ENCODE peak calls at places on chromosomes 6 and 20, in eight cellular contexts. One of them, this sample, is unnamed.

GRCh38 chr20:43009497-43009896 is 180.2 kb downstream of the PTPRT start:
- DNase-seq in body of pancreas: no peak
- DNase-seq in neuronal stem cell: no peak
- DNase-seq in fibroblast of villous mesenchyme: no peak
- DNase-seq in CD4-positive, alpha-beta memory T cell: no peak
- DNase-seq in Peyer's patch: no peak
- DNase-seq in heart right ventricle: no peak
- DNase-seq in SK-N-SH: no peak
- DNase-seq in this sample: no peak

GRCh38 chr6:1641391-1641790 is 31.7 kb downstream of the FOXC1 start:
- DNase-seq in fibroblast of villous mesenchyme: no peak
- DNase-seq in CD4-positive, alpha-beta memory T cell: no peak
- DNase-seq in SK-N-SH: no peak
- DNase-seq in heart right ventricle: no peak
- DNase-seq in body of pancreas: peak; percentile 86
- DNase-seq in neuronal stem cell: no peak
- DNase-seq in Peyer's patch: peak; percentile 81
- DNase-seq in this sample: peak; percentile 94

GRCh38 chr20:51125774-51126173 is 102.9 kb upstream of the KCNG1 start:
- DNase-seq in Peyer's patch: no peak
- DNase-seq in neuronal stem cell: no peak
- DNase-seq in heart right ventricle: no peak
- DNase-seq in fibroblast of villous mesenchyme: no peak
- DNase-seq in CD4-positive, alpha-beta memory T cell: no peak
- DNase-seq in body of pancreas: no peak
- DNase-seq in SK-N-SH: no peak
- DNase-seq in this sample: no peak

GRCh38 chr6:136613477-136613876 is 63.3 kb upstream of the MAP7 start:
- DNase-seq in fibroblast of villous mesenchyme: no peak
- DNase-seq in CD4-positive, alpha-beta memory T cell: no peak
- DNase-seq in body of pancreas: no peak
- DNase-seq in Peyer's patch: no peak
- DNase-seq in neuronal stem cell: no peak
- DNase-seq in SK-N-SH: no peak
- DNase-seq in heart right ventricle: no peak
- DNase-seq in this sample: no peak

GRCh38 chr20:44761423-44761822 is 15.8 kb downstream of the KCNK15 start:
- DNase-seq in body of pancreas: no peak
- DNase-seq in SK-N-SH: no peak
- DNase-seq in Peyer's patch: no peak
- DNase-seq in fibroblast of villous mesenchyme: no peak
- DNase-seq in heart right ventricle: no peak
- DNase-seq in CD4-positive, alpha-beta memory T cell: no peak
- DNase-seq in neuronal stem cell: no peak
- DNase-seq in this sample: no peak

GRCh38 chr20:49281059-49281912 is 3.4 kb upstream of the ZNFX1 start:
- DNase-seq in body of pancreas: no peak
- DNase-seq in neuronal stem cell: no peak
- DNase-seq in fibroblast of villous mesenchyme: peak; percentile 72
- DNase-seq in SK-N-SH: no peak
- DNase-seq in CD4-positive, alpha-beta memory T cell: no peak
- DNase-seq in heart right ventricle: no peak
- DNase-seq in Peyer's patch: no peak
- DNase-seq in this sample: peak; percentile 92

GRCh38 chr20:61297981-61298380 is 45.9 kb downstream of the CDH4 start:
- DNase-seq in Peyer's patch: no peak
- DNase-seq in CD4-positive, alpha-beta memory T cell: no peak
- DNase-seq in body of pancreas: no peak
- DNase-seq in SK-N-SH: no peak
- DNase-seq in fibroblast of villous mesenchyme: peak; percentile 44
- DNase-seq in neuronal stem cell: no peak
- DNase-seq in heart right ventricle: no peak
- DNase-seq in this sample: peak; percentile 1

GRCh38 chr6:123276439-123277045 is 280.5 kb downstream of the CLVS2 start:
- DNase-seq in neuronal stem cell: no peak
- DNase-seq in Peyer's patch: no peak
- DNase-seq in heart right ventricle: no peak
- DNase-seq in SK-N-SH: no peak
- DNase-seq in body of pancreas: no peak
- DNase-seq in CD4-positive, alpha-beta memory T cell: no peak
- DNase-seq in fibroblast of villous mesenchyme: no peak
- DNase-seq in this sample: no peak

GRCh38 chr6:139204978-139205377 is 70.1 kb downstream of the HECA start:
- DNase-seq in SK-N-SH: no peak
- DNase-seq in body of pancreas: no peak
- DNase-seq in heart right ventricle: no peak
- DNase-seq in neuronal stem cell: no peak
- DNase-seq in fibroblast of villous mesenchyme: no peak
- DNase-seq in Peyer's patch: no peak
- DNase-seq in CD4-positive, alpha-beta memory T cell: no peak
- DNase-seq in this sample: no peak

GRCh38 chr20:39289316-39289715 is 327.2 kb downstream of the DHX35 start:
- DNase-seq in CD4-positive, alpha-beta memory T cell: no peak
- DNase-seq in SK-N-SH: no peak
- DNase-seq in Peyer's patch: no peak
- DNase-seq in body of pancreas: no peak
- DNase-seq in fibroblast of villous mesenchyme: no peak
- DNase-seq in heart right ventricle: no peak
- DNase-seq in neuronal stem cell: no peak
- DNase-seq in this sample: no peak

GRCh38 chr6:5203571-5203970 is 57.2 kb downstream of the LYRM4 start:
- DNase-seq in SK-N-SH: no peak
- DNase-seq in body of pancreas: no peak
- DNase-seq in neuronal stem cell: no peak
- DNase-seq in CD4-positive, alpha-beta memory T cell: no peak
- DNase-seq in fibroblast of villous mesenchyme: no peak
- DNase-seq in Peyer's patch: no peak
- DNase-seq in heart right ventricle: no peak
- DNase-seq in this sample: no peak

GRCh38 chr6:435442-436307 is 44.1 kb downstream of the IRF4 start:
- DNase-seq in Peyer's patch: no peak
- DNase-seq in heart right ventricle: no peak
- DNase-seq in CD4-positive, alpha-beta memory T cell: no peak
- DNase-seq in fibroblast of villous mesenchyme: no peak
- DNase-seq in body of pancreas: no peak
- DNase-seq in neuronal stem cell: no peak
- DNase-seq in SK-N-SH: peak; percentile 2
- DNase-seq in this sample: no peak

GRCh38 chr20:36153754-36154695 is 515 bp upstream of the EPB41L1 start:
- DNase-seq in Peyer's patch: peak; percentile 82
- DNase-seq in heart right ventricle: peak; percentile 92
- DNase-seq in fibroblast of villous mesenchyme: peak; percentile 52
- DNase-seq in CD4-positive, alpha-beta memory T cell: no peak
- DNase-seq in body of pancreas: peak; percentile 90
- DNase-seq in SK-N-SH: peak; percentile 98
- DNase-seq in neuronal stem cell: peak; percentile 62
- DNase-seq in this sample: peak; percentile 89

GRCh38 chr6:165843121-165843520 is 180.1 kb upstream of the PDE10A start:
- DNase-seq in body of pancreas: no peak
- DNase-seq in fibroblast of villous mesenchyme: no peak
- DNase-seq in heart right ventricle: no peak
- DNase-seq in neuronal stem cell: no peak
- DNase-seq in Peyer's patch: no peak
- DNase-seq in CD4-positive, alpha-beta memory T cell: no peak
- DNase-seq in SK-N-SH: no peak
- DNase-seq in this sample: no peak

GRCh38 chr6:149052350-149053106 is 265.0 kb upstream of the TAB2 start:
- DNase-seq in fibroblast of villous mesenchyme: no peak
- DNase-seq in body of pancreas: no peak
- DNase-seq in CD4-positive, alpha-beta memory T cell: no peak
- DNase-seq in neuronal stem cell: no peak
- DNase-seq in SK-N-SH: no peak
- DNase-seq in heart right ventricle: no peak
- DNase-seq in Peyer's patch: no peak
- DNase-seq in this sample: no peak

GRCh38 chr6:37516076-37516919 is 16.6 kb upstream of the CCDC167 start:
- DNase-seq in neuronal stem cell: no peak
- DNase-seq in heart right ventricle: peak; percentile 50
- DNase-seq in fibroblast of villous mesenchyme: no peak
- DNase-seq in body of pancreas: peak; percentile 39
- DNase-seq in CD4-positive, alpha-beta memory T cell: peak; percentile 99
- DNase-seq in Peyer's patch: peak; percentile 79
- DNase-seq in SK-N-SH: peak; percentile 79
- DNase-seq in this sample: peak; percentile 69

GRCh38 chr6:108635505-108636226 is 74.9 kb downstream of the FOXO3 start:
- DNase-seq in SK-N-SH: no peak
- DNase-seq in CD4-positive, alpha-beta memory T cell: peak; percentile 58
- DNase-seq in body of pancreas: no peak
- DNase-seq in neuronal stem cell: no peak
- DNase-seq in heart right ventricle: no peak
- DNase-seq in fibroblast of villous mesenchyme: no peak
- DNase-seq in Peyer's patch: no peak
- DNase-seq in this sample: no peak

GRCh38 chr6:81797594-81797993 is 45.1 kb upstream of the TENT5A start:
- DNase-seq in body of pancreas: no peak
- DNase-seq in Peyer's patch: no peak
- DNase-seq in heart right ventricle: no peak
- DNase-seq in CD4-positive, alpha-beta memory T cell: no peak
- DNase-seq in SK-N-SH: no peak
- DNase-seq in fibroblast of villous mesenchyme: no peak
- DNase-seq in neuronal stem cell: no peak
- DNase-seq in this sample: no peak

GRCh38 chr6:84618046-84618752 is 146.2 kb downstream of the TBX18 start:
- DNase-seq in fibroblast of villous mesenchyme: peak; percentile 73
- DNase-seq in SK-N-SH: no peak
- DNase-seq in body of pancreas: no peak
- DNase-seq in neuronal stem cell: no peak
- DNase-seq in Peyer's patch: no peak
- DNase-seq in heart right ventricle: no peak
- DNase-seq in CD4-positive, alpha-beta memory T cell: no peak
- DNase-seq in this sample: no peak
- H3K4me3 ChIP-seq in fibroblast of villous mesenchyme: no peak overlapping the region
- H3K4me3 ChIP-seq in SK-N-SH: no peak overlapping the region
- H3K4me3 ChIP-seq in body of pancreas: no peak overlapping the region
- H3K4me3 ChIP-seq in neuronal stem cell: no peak overlapping the region
- H3K4me3 ChIP-seq in Peyer's patch: no peak overlapping the region
- H3K4me3 ChIP-seq in heart right ventricle: no peak overlapping the region
- H3K4me3 ChIP-seq in CD4-positive, alpha-beta memory T cell: no peak overlapping the region
- H3K4me3 ChIP-seq in this sample: no peak overlapping the region

DNA sequence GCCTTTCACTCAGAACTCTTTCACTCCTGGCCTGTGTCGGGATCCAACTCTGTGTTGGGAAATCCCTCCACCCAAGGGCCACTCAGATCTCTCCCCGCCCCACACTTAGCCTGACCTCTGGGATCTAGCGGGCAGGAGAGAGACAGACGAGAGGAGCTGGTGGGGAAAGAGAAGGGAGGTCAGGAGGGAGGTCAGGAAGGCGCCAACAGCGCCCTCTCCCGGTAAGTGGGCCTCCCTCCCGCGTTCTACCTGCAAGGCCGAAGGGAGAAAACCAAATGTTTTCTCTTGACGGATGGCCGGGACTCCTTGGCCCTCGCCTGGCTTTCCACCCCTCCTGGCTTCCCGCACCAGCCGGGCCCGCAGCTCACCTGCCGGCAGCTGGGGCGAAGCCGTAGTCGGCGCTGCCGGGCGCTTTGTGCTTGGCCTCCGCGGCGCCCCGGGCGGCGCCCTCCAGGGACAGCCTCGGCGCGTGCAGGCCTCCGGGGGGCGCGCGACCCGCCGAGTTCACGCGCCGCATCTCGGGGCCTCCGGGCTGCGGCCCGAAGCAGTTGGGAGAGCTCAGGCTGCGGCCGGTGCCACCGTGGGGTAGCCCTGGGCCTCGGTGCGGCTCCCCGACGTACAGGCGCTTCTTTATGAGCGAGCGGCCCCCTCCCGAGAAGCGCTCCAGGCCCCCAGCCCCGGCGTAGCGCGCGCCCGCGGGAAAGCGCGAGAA is 38.2 kb downstream of the C6orf132 start:
- DNase-seq in fibroblast of villous mesenchyme: peak; percentile 81
- DNase-seq in CD4-positive, alpha-beta memory T cell: peak; percentile 65
- DNase-seq in heart right ventricle: peak; percentile 77
- DNase-seq in SK-N-SH: no peak
- DNase-seq in body of pancreas: peak; percentile 46
- DNase-seq in Peyer's patch: peak; percentile 69
- DNase-seq in neuronal stem cell: peak; percentile 69
- DNase-seq in this sample: no peak
- H3K4me3 ChIP-seq in fibroblast of villous mesenchyme: peak overlapping the region; percentile 40
- H3K4me3 ChIP-seq in CD4-positive, alpha-beta memory T cell: no peak overlapping the region
- H3K4me3 ChIP-seq in heart right ventricle: peak overlapping the region; percentile 54
- H3K4me3 ChIP-seq in SK-N-SH: no peak overlapping the region
- H3K4me3 ChIP-seq in body of pancreas: no peak overlapping the region
- H3K4me3 ChIP-seq in Peyer's patch: peak overlapping the region; percentile 51
- H3K4me3 ChIP-seq in neuronal stem cell: peak overlapping the region; percentile 71
- H3K4me3 ChIP-seq in this sample: no peak overlapping the region

DNA sequence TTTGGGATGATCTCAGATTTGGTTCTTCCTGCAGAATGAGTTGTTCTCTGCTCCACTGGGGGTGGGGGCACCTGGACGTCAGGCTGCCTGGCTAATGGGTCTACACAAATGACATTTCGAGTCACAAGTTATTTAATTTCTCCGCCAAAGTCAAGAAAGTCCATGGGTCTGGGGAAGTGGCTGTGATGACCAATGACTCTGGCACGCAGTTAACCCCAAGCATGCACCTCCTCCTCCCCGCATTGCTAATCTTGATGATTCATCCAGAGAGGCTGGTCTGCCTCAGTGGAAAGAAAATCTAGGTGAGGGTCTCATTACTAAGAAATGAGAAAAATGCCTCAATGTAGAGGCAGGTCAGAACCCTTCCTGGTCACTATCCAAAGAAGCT is 98.3 kb upstream of the MRPS10 start:
- DNase-seq in fibroblast of villous mesenchyme: peak; percentile 96
- DNase-seq in neuronal stem cell: no peak
- DNase-seq in Peyer's patch: no peak
- DNase-seq in SK-N-SH: no peak
- DNase-seq in CD4-positive, alpha-beta memory T cell: no peak
- DNase-seq in heart right ventricle: no peak
- DNase-seq in body of pancreas: peak; percentile 51
- DNase-seq in this sample: peak; percentile 79
- H3K4me3 ChIP-seq in fibroblast of villous mesenchyme: no peak overlapping the region
- H3K4me3 ChIP-seq in neuronal stem cell: no peak overlapping the region
- H3K4me3 ChIP-seq in Peyer's patch: no peak overlapping the region
- H3K4me3 ChIP-seq in SK-N-SH: no peak overlapping the region
- H3K4me3 ChIP-seq in CD4-positive, alpha-beta memory T cell: no peak overlapping the region
- H3K4me3 ChIP-seq in heart right ventricle: no peak overlapping the region
- H3K4me3 ChIP-seq in body of pancreas: no peak overlapping the region
- H3K4me3 ChIP-seq in this sample: no peak overlapping the region

DNA sequence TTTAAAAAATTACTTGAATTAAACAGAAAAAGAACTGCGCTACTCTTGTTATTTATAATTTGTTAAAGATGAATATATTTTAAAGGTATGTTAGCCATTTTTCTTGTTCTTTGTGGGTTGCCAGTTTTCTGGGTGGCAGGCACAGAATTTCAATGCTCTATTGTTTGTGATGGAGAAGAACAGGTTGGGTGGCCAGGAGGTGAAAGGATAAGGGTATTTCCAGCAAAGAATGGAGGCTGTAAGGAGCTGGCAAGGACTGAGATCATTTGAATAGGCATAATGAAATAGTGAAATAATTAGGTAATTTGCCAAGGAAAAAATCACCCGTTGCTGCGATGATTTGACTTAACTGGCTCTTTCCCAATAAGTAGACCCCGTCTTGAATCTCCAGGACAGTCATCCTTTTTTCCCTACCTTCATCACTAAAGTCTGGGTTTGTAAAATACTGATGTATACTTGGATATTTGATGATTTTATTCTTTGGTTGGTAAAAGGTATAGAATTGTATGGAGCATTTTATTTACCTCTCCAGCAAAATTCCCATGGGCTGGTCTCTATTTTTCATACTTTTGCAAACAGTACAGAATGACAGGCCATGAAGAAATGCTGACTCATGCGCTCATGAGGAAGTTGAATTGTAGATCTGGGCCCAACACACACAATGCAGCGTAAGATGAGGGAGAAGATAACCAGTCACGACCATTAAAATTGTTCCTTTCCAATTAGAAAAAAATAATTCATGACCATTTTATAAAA is 2.5 kb upstream of the GCNT2 start:
- DNase-seq in heart right ventricle: no peak
- DNase-seq in SK-N-SH: no peak
- DNase-seq in Peyer's patch: no peak
- DNase-seq in body of pancreas: peak; percentile 53
- DNase-seq in CD4-positive, alpha-beta memory T cell: no peak
- DNase-seq in neuronal stem cell: no peak
- DNase-seq in fibroblast of villous mesenchyme: no peak
- DNase-seq in this sample: peak; percentile 82
- H3K4me3 ChIP-seq in heart right ventricle: no peak overlapping the region
- H3K4me3 ChIP-seq in SK-N-SH: no peak overlapping the region
- H3K4me3 ChIP-seq in Peyer's patch: no peak overlapping the region
- H3K4me3 ChIP-seq in body of pancreas: no peak overlapping the region
- H3K4me3 ChIP-seq in CD4-positive, alpha-beta memory T cell: no peak overlapping the region
- H3K4me3 ChIP-seq in neuronal stem cell: no peak overlapping the region
- H3K4me3 ChIP-seq in fibroblast of villous mesenchyme: no peak overlapping the region
- H3K4me3 ChIP-seq in this sample: peak overlapping the region; percentile 26

This sample was measured in PC-9.